ENCODE peak calls at places on chromosomes 7 and 10, in ten cellular contexts. H, B, Q, V, I, G, Z, J, L and O are unnamed samples. For H3K27me3, the result is how much of the 10 kb centered on the place peaks cover.

GRCh38 chr7:140219672-140220520 is 43.1 kb upstream of the KDM7A start:
- DNase-seq in H (no peak), V (no peak), L (no peak), G (no peak), I (no peak), Z (no peak), B (no peak), J (no peak), Q (no peak), O (no peak)

GRCh38 chr10:117135026-117135372 is 3.1 kb downstream of the VAX1 start:
- DNase-seq in Q (no peak), J (no peak), G (no peak), I (no peak), L (no peak), Z (no peak), V (peak), B (no peak), H (no peak), O (no peak)

GRCh38 chr10:58359541-58359940 is 24.7 kb downstream of the UBE2D1 start:
- DNase-seq in L (no peak), V (no peak), B (no peak), G (no peak), Q (no peak), J (no peak), Z (no peak), I (no peak), H (no peak), O (no peak)

GRCh38 chr7:26062240-26062603 is 89.8 kb upstream of the NFE2L3 start:
- DNase-seq in L (no peak), I (no peak), G (no peak), Z (no peak), H (no peak), B (no peak), Q (no peak), J (no peak), V (peak), O (no peak)

GRCh38 chr7:27723086-27723485 is 16.9 kb upstream of the TAX1BP1 start:
- DNase-seq in B (no peak), V (peak), L (no peak), H (no peak), J (no peak), G (no peak), I (no peak), Q (no peak), Z (no peak), O (no peak)

GRCh38 chr10:6778992-6779701 is 199.1 kb upstream of the PRKCQ start:
- DNase-seq in Q (no peak), J (peak), H (no peak), V (no peak), L (no peak), Z (peak), I (peak), B (peak), G (no peak), O (no peak)

GRCh38 chr7:124784879-124785818 is 19.6 kb upstream of the GPR37 start:
- DNase-seq in H (no peak), Z (no peak), L (peak), B (peak), J (peak), I (peak), Q (no peak), V (peak), G (peak), O (peak)

GRCh38 chr10:60188548-60188947 is 201.1 kb downstream of the ANK3 start:
- DNase-seq in G (no peak), V (no peak), H (no peak), B (no peak), J (no peak), I (no peak), Z (no peak), Q (no peak), L (no peak), O (no peak)

GRCh38 chr7:69189406-69189805 is 408.9 kb upstream of the AUTS2 start:
- DNase-seq in H (no peak), V (no peak), Q (no peak), I (no peak), L (no peak), Z (no peak), J (no peak), B (no peak), G (no peak), O (no peak)

GRCh38 chr7:17674166-17674955 is 265.9 kb downstream of the SNX13 start:
- DNase-seq in Q (no peak), V (no peak), L (no peak), B (no peak), H (no peak), I (no peak), Z (no peak), J (no peak), G (no peak), O (no peak)

GRCh38 chr7:139830779-139831498 is 1.9 kb downstream of the TBXAS1 start:
- DNase-seq in V (no peak), I (no peak), H (no peak), G (no peak), Q (no peak), L (no peak), B (no peak), J (no peak), Z (no peak), O (no peak)

GRCh38 chr10:95400789-95401188 is 110.0 kb upstream of the PDLIM1 start:
- DNase-seq in H (no peak), J (no peak), G (no peak), B (peak), I (no peak), Q (no peak), V (no peak), Z (peak), L (no peak), O (no peak)

GRCh38 chr10:130749911-130750310 is 561.6 kb downstream of the TCERG1L start:
- DNase-seq in I (no peak), H (no peak), V (no peak), Z (no peak), G (no peak), J (no peak), B (no peak), L (no peak), Q (no peak), O (no peak)

GRCh38 chr7:82312646-82313045 is 130.9 kb downstream of the CACNA2D1 start:
- DNase-seq in H (no peak), J (no peak), L (peak), V (peak), Q (no peak), G (no peak), B (no peak), I (no peak), Z (no peak), O (no peak)

GRCh38 chr10:121525276-121526039 is 72.8 kb downstream of the FGFR2 start:
- DNase-seq in Z (peak), Q (peak), V (no peak), J (no peak), H (no peak), G (peak), L (no peak), I (no peak), B (no peak), O (no peak)

GRCh38 chr7:139422126-139422525 is 61.3 kb downstream of the KLRG2 start:
- DNase-seq in Z (no peak), Q (no peak), L (no peak), V (no peak), B (no peak), I (no peak), G (no peak), J (no peak), H (no peak), O (no peak)

GRCh38 chr7:46764100-46764941 is 817.6 kb downstream of the TNS3 start:
- DNase-seq in L (no peak), B (peak), V (no peak), Q (no peak), Z (no peak), G (peak), I (peak), H (no peak), J (peak), O (no peak)

GRCh38 chr7:29614229-29614628 is 50.6 kb downstream of the PRR15 start:
- DNase-seq in L (no peak), B (no peak), J (no peak), I (no peak), V (no peak), G (no peak), H (no peak), Z (no peak), Q (no peak), O (no peak)

GRCh38 chr10:77844713-77845454 is 81.7 kb downstream of the DLG5 start:
- DNase-seq in B (peak), Q (no peak), I (peak), L (no peak), V (peak), H (no peak), Z (no peak), G (peak), J (peak), O (no peak)

GRCh38 chr7:101828308-101829020 is 11.0 kb downstream of the CUX1 start:
- DNase-seq in B (no peak), L (no peak), Z (no peak), Q (no peak), H (no peak), G (no peak), I (no peak), J (no peak), V (no peak), O (no peak)

GRCh38 chr7:136976504-136977251 is 108.2 kb downstream of the CHRM2 start:
- DNase-seq in Q (no peak), V (peak), I (no peak), G (no peak), H (no peak), B (no peak), Z (no peak), L (peak), J (no peak), O (no peak)

GRCh38 chr7:47839381-47839780 is 108.9 kb downstream of the PKD1L1 start:
- DNase-seq in Q (peak), J (no peak), L (no peak), I (no peak), V (no peak), G (no peak), H (no peak), B (no peak), Z (no peak), O (no peak)

GRCh38 chr10:90314718-90315117 is 543.1 kb downstream of the HTR7 start:
- DNase-seq in Z (no peak), V (no peak), L (no peak), G (no peak), H (no peak), J (no peak), I (no peak), B (no peak), Q (no peak), O (no peak)

GRCh38 chr10:47361293-47361692 is 13.1 kb downstream of the RBP3 start:
- DNase-seq in Q (no peak), Z (no peak), L (peak), B (peak), H (no peak), I (peak), V (peak), J (peak), G (no peak), O (peak)

GRCh38 chr7:151058766-151059361 is 525 bp upstream of the SLC4A2 start:
- DNase-seq in V (no peak), L (no peak), Q (no peak), H (no peak), G (peak), I (no peak), B (peak), J (peak), Z (no peak), O (no peak)

GRCh38 chr10:112475565-112476233 is 28.7 kb downstream of the VTI1A start:
- DNase-seq in J (peak), I (no peak), L (no peak), H (no peak), G (peak), B (peak), V (no peak), Z (no peak), Q (no peak), O (no peak)

GRCh38 chr10:83075395-83076072 is 1063.8 kb upstream of the GHITM start:
- DNase-seq in V (no peak), H (no peak), Z (no peak), I (no peak), Q (no peak), G (no peak), B (peak), L (no peak), J (no peak), O (no peak)

GRCh38 chr7:41779918-41780317 is 77.0 kb upstream of the INHBA start:
- DNase-seq in Z (no peak), J (no peak), Q (no peak), I (no peak), V (no peak), G (no peak), H (no peak), L (no peak), B (peak), O (no peak)

GRCh38 chr10:73875139-73875475 is 752 bp upstream of the CAMK2G start:
- DNase-seq in H (no peak), V (no peak), Z (no peak), J (no peak), I (no peak), L (no peak), B (no peak), G (no peak), Q (no peak), O (no peak)

GRCh38 chr7:131244259-131244852 is 83.3 kb upstream of the MKLN1 start:
- DNase-seq in L (peak), Q (no peak), B (peak), V (peak), J (peak), Z (no peak), I (peak), G (no peak), H (no peak), O (no peak)

GRCh38 chr7:2903686-2904162 is 59.6 kb upstream of the GNA12 start:
- DNase-seq in Z (no peak), L (no peak), B (peak), J (no peak), H (no peak), I (no peak), Q (no peak), G (no peak), V (no peak), O (no peak)

GRCh38 chr10:73039635-73040034 is 57.0 kb downstream of the P4HA1 start:
- DNase-seq in I (peak), B (peak), J (peak), Z (no peak), Q (no peak), L (no peak), H (no peak), G (no peak), V (no peak), O (no peak)

GRCh38 chr7:81333004-81333403 is 414.2 kb upstream of the SEMA3C start:
- DNase-seq in B (peak), H (no peak), G (no peak), L (no peak), Q (no peak), V (no peak), Z (no peak), J (no peak), I (peak), O (no peak)

GRCh38 chr7:29005829-29006228 is 47.7 kb upstream of the TRIL start:
- DNase-seq in H (no peak), B (peak), L (no peak), G (peak), Z (no peak), J (no peak), Q (no peak), I (peak), V (no peak), O (no peak)

GRCh38 chr10:126851414-126851813 is 53.8 kb upstream of the DOCK1 start:
- DNase-seq in B (no peak), H (no peak), Z (no peak), V (no peak), Q (no peak), L (no peak), J (no peak), G (no peak), I (no peak), O (no peak)

GRCh38 chr7:74061840-74062539 is 21.6 kb upstream of the LIMK1 start:
- DNase-seq in L (no peak), G (peak), I (peak), V (no peak), J (peak), Z (peak), H (peak), Q (peak), B (peak), O (no peak)
- H3K27me3 ChIP-seq in L (under half), G (under half), I (under half), V (under half), J (under half), Z (under half), H (under half), Q (under half), B (under half), O (under half)

DNA sequence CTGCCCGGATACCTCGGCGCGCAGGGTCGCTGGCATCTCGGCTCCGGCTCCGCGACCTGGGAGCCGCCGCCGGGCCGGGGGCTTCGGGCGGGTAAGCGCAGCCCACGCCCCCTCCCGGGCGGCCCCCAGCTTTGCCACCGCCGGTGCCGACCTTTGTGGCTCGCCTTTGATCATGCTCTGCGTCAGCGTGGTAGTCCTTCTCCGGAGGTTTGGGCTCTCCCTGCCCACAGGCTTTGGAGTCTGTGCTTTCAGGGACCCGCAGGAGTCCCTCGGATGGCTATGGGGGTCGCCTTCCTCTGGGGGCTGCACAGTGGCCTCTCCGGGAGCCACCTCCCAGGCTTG is 7.3 kb downstream of the ATP6V1F start:
- DNase-seq in Q (no peak), B (no peak), I (no peak), H (no peak), J (no peak), G (peak), Z (no peak), V (peak), L (no peak), O (no peak)
- H3K27me3 ChIP-seq in Q (under half), B (under half), I (under half), H (under half), J (under half), G (under half), Z (under half), V (half or more), L (under half), O (under half)

GRCh38 chr7:117683736-117684135 is 189.5 kb downstream of the CTTNBP2 start:
- DNase-seq in B (no peak), L (no peak), H (no peak), Q (no peak), I (no peak), J (no peak), Z (no peak), V (no peak), G (no peak), O (no peak)

GRCh38 chr7:117674617-117675016 is 194.8 kb downstream of the CFTR start:
- DNase-seq in Q (no peak), J (no peak), Z (no peak), L (peak), I (no peak), B (no peak), H (no peak), G (no peak), V (peak), O (no peak)

GRCh38 chr7:117682681-117683385 is 190.4 kb downstream of the CTTNBP2 start:
- DNase-seq in G (peak), Q (no peak), Z (no peak), B (peak), V (peak), I (no peak), H (no peak), L (no peak), J (no peak), O (peak)

GRCh38 chr7:117675519-117676137 is 195.8 kb downstream of the CFTR start:
- DNase-seq in B (no peak), V (no peak), L (no peak), H (no peak), I (no peak), J (no peak), G (no peak), Q (no peak), Z (no peak), O (no peak)

DNA sequence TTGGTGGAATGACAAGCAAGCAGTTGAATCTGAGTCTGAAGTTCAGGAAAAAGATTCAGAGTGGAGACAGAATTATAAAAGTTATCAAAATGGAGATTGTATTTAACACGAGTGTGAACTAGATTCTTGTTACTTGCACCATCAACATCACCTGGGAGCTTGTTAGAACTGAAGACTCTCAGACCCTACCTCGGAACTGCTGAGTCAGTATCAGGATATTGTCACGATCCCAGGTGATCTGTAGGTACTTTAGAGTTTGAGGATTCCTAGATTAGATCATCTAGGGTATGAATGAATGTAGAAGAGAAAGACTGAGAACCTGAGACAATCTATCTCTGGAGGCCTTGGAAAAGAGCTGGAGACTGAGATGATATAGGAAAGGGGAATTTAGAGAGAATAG is 194.1 kb downstream of the CTTNBP2 start:
- DNase-seq in Q (no peak), B (no peak), L (no peak), Z (no peak), G (no peak), J (no peak), H (no peak), I (no peak), V (no peak), O (no peak)
- H3K27me3 ChIP-seq in Q (under half), B (under half), L (under half), Z (under half), G (under half), J (under half), H (under half), I (under half), V (under half), O (under half)

GRCh38 chr7:35246819-35247218 is 7.1 kb downstream of the TBX20 start:
- DNase-seq in I (no peak), B (peak), J (no peak), L (no peak), Z (no peak), G (no peak), H (no peak), Q (no peak), V (no peak), O (no peak)
- H3K27me3 ChIP-seq in I (half or more), B (under half), J (under half), L (half or more), Z (under half), G (under half), H (under half), Q (under half), V (half or more), O (under half)

GRCh38 chr7:122304604-122304975 is at the start of gene FEZF1:
- DNase-seq in J (no peak), Z (no peak), Q (peak), G (no peak), I (no peak), V (peak), L (no peak), B (no peak), H (no peak), O (peak)
- H3K27me3 ChIP-seq in J (half or more), Z (under half), Q (half or more), G (under half), I (half or more), V (half or more), L (half or more), B (half or more), H (half or more), O (under half)

GRCh38 chr7:156166692-156167416 is 354.6 kb upstream of the SHH start:
- DNase-seq in H (no peak), B (no peak), Z (no peak), L (no peak), I (no peak), Q (no peak), G (no peak), V (no peak), J (no peak), O (no peak)

GRCh38 chr7:156168434-156168833 is 356.2 kb upstream of the SHH start:
- DNase-seq in G (no peak), Z (no peak), L (no peak), Q (peak), H (no peak), I (no peak), V (no peak), B (no peak), J (no peak), O (no peak)

GRCh38 chr7:156167417-156167807 is 355.1 kb upstream of the SHH start:
- DNase-seq in I (no peak), L (no peak), G (no peak), J (no peak), V (peak), Z (no peak), B (no peak), H (no peak), Q (no peak), O (peak)

GRCh38 chr7:156167987-156168386 is 355.7 kb upstream of the SHH start:
- DNase-seq in L (no peak), Z (no peak), V (no peak), B (no peak), J (no peak), G (no peak), H (no peak), Q (no peak), I (no peak), O (no peak)

DNA sequence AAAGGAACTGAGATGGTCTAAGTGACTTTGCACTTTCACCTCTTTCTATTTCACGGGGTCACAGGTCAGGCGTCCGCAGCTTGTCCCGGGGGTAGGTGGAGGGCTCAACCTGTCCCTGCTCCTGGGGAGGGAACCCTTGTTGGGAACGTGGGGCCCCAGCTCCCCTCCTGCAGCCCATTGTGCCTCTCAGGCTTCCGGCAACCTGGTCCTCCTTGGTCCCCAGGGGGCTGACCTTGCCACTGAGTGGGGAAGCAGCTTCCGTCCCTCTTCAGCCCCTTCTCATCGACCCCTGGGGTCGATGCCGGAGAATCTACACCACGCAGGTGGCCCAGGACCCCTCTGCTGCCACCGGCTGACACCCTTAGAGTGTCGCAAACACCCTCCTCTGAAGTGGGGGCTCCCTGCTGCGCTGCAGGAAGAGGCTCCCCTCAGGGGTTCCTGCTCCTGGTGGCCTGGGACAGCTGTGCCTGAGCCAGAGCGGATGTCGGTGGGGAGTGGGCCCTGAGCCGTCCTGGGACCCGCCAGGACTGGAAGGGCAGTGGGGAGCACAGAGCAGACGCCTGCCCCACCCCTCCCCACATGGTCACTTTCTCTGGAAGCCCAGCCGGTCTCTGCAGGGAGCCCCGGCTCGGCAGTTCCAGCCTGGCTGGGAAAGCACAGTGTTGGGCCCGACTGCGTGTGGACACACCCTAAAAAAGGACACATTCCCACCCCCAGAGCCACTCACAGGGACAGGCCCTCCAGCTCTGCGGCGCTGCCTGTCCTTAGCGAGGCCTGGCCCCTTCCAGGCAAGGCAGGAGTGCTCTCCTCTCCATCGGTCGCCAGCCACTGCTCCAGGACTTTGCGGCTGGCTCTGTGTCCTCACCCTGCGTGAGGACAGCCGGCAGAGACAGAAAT is 357.5 kb upstream of the SHH start:
- DNase-seq in Z (no peak), V (no peak), Q (peak), L (no peak), G (no peak), I (no peak), B (no peak), H (no peak), J (no peak), O (no peak)
- H3K27me3 ChIP-seq in Z (under half), V (under half), Q (under half), L (under half), G (under half), I (under half), B (under half), H (half or more), J (under half), O (under half)